ENCODE peak calls at places on chromosomes 11 and 22, in four cellular contexts. One of them, this sample, is unnamed.

GRCh38 chr11:113802621-113803020 is 23.0 kb downstream of the CLDN25 start:
- DNase-seq in HepG2: no peak
- DNase-seq in SK-N-SH: no peak
- DNase-seq in K562: no peak
- DNase-seq in this sample: no peak

GRCh38 chr22:41982886-41983285 is 13.6 kb downstream of the SEPTIN3 start:
- DNase-seq in HepG2: no peak
- DNase-seq in SK-N-SH: no peak
- DNase-seq in K562: no peak
- DNase-seq in this sample: no peak

GRCh38 chr22:30841264-30841663 is 127.3 kb downstream of the MORC2 start:
- DNase-seq in HepG2: no peak
- DNase-seq in SK-N-SH: no peak
- DNase-seq in K562: no peak
- DNase-seq in this sample: no peak

GRCh38 chr22:39503590-39503989 is 1.5 kb downstream of the MIEF1 start:
- DNase-seq in HepG2: no peak
- DNase-seq in SK-N-SH: no peak
- DNase-seq in K562: no peak
- DNase-seq in this sample: no peak

GRCh38 chr22:37742374-37743092 is 45.7 kb downstream of the TRIOBP start:
- DNase-seq in HepG2: no peak
- DNase-seq in SK-N-SH: no peak
- DNase-seq in K562: peak; percentile 25
- DNase-seq in this sample: no peak

GRCh38 chr22:17781319-17782031 is 7.2 kb upstream of the BID start:
- DNase-seq in HepG2: peak; percentile 78
- DNase-seq in SK-N-SH: peak; percentile 57
- DNase-seq in K562: peak; percentile 35
- DNase-seq in this sample: peak; percentile 60

GRCh38 chr11:20007386-20007785 is 152.9 kb downstream of the DBX1 start:
- DNase-seq in HepG2: no peak
- DNase-seq in SK-N-SH: no peak
- DNase-seq in K562: no peak
- DNase-seq in this sample: no peak

GRCh38 chr11:126172596-126173038 is 38.8 kb downstream of the RPUSD4 start:
- DNase-seq in HepG2: no peak
- DNase-seq in SK-N-SH: no peak
- DNase-seq in K562: no peak
- DNase-seq in this sample: no peak

GRCh38 chr11:119091966-119092879 is 7.5 kb downstream of the HMBS start:
- DNase-seq in HepG2: no peak
- DNase-seq in SK-N-SH: no peak
- DNase-seq in K562: peak; percentile 55
- DNase-seq in this sample: no peak

GRCh38 chr22:41201146-41201545 is 4.0 kb upstream of the L3MBTL2 start:
- DNase-seq in HepG2: no peak
- DNase-seq in SK-N-SH: no peak
- DNase-seq in K562: no peak
- DNase-seq in this sample: no peak

GRCh38 chr22:36860821-36861659 is at the start of gene NCF4:
- DNase-seq in HepG2: no peak
- DNase-seq in SK-N-SH: no peak
- DNase-seq in K562: no peak
- DNase-seq in this sample: peak; percentile 94

GRCh38 chr22:20254975-20255946 is 12.9 kb downstream of the RTN4R start:
- DNase-seq in HepG2: no peak
- DNase-seq in SK-N-SH: peak; percentile 57
- DNase-seq in K562: no peak
- DNase-seq in this sample: no peak

GRCh38 chr22:20641919-20642579 is 131.9 kb upstream of the SERPIND1 start:
- DNase-seq in HepG2: no peak
- DNase-seq in SK-N-SH: no peak
- DNase-seq in K562: no peak
- DNase-seq in this sample: no peak

GRCh38 chr11:128361451-128362020 is 225.8 kb downstream of the ETS1 start:
- DNase-seq in HepG2: no peak
- DNase-seq in SK-N-SH: no peak
- DNase-seq in K562: no peak
- DNase-seq in this sample: no peak

GRCh38 chr11:34380696-34381095 is 22.9 kb upstream of the ABTB2 start:
- DNase-seq in HepG2: peak; percentile 31
- DNase-seq in SK-N-SH: no peak
- DNase-seq in K562: no peak
- DNase-seq in this sample: no peak

GRCh38 chr11:119262668-119263351 is 54.1 kb downstream of the MCAM start:
- DNase-seq in HepG2: no peak
- DNase-seq in SK-N-SH: no peak
- DNase-seq in K562: peak; percentile 27
- DNase-seq in this sample: peak; percentile 63

GRCh38 chr11:6746086-6746618 is 25.6 kb downstream of the OR2AG2 start:
- DNase-seq in HepG2: no peak
- DNase-seq in SK-N-SH: no peak
- DNase-seq in K562: no peak
- DNase-seq in this sample: peak; percentile 68

GRCh38 chr22:44351685-44352377 is 39.1 kb upstream of the SHISAL1 start:
- DNase-seq in HepG2: no peak
- DNase-seq in SK-N-SH: peak; percentile 49
- DNase-seq in K562: no peak
- DNase-seq in this sample: no peak

GRCh38 chr11:61507962-61508824 is at the start of gene LRRC10B:
- DNase-seq in HepG2: no peak
- DNase-seq in SK-N-SH: peak; percentile 93
- DNase-seq in K562: peak; percentile 31
- DNase-seq in this sample: no peak

GRCh38 chr22:22702874-22703570 is 58.6 kb downstream of the GGTLC2 start:
- DNase-seq in HepG2: no peak
- DNase-seq in SK-N-SH: no peak
- DNase-seq in K562: no peak
- DNase-seq in this sample: no peak

GRCh38 chr11:102309621-102310541 is 7.4 kb upstream of the BIRC3 start:
- DNase-seq in HepG2: peak; percentile 18
- DNase-seq in SK-N-SH: no peak
- DNase-seq in K562: peak; percentile 37
- DNase-seq in this sample: no peak

GRCh38 chr11:66907751-66908173 is 50.4 kb downstream of the PC start:
- DNase-seq in HepG2: peak; percentile 89
- DNase-seq in SK-N-SH: no peak
- DNase-seq in K562: no peak
- DNase-seq in this sample: no peak

GRCh38 chr22:39176067-39176621 is 23.7 kb upstream of the CBX7 start:
- DNase-seq in HepG2: peak; percentile 72
- DNase-seq in SK-N-SH: no peak
- DNase-seq in K562: no peak
- DNase-seq in this sample: no peak

GRCh38 chr11:61477126-61477525 is 31.4 kb upstream of the LRRC10B start:
- DNase-seq in HepG2: no peak
- DNase-seq in SK-N-SH: no peak
- DNase-seq in K562: no peak
- DNase-seq in this sample: no peak

GRCh38 chr11:118017631-118018315 is 31.6 kb downstream of the IL10RA start:
- DNase-seq in HepG2: no peak
- DNase-seq in SK-N-SH: no peak
- DNase-seq in K562: no peak
- DNase-seq in this sample: no peak

GRCh38 chr11:117143390-117143789 is 697 bp upstream of the PAFAH1B2 start:
- DNase-seq in HepG2: no peak
- DNase-seq in SK-N-SH: peak; percentile 59
- DNase-seq in K562: peak; percentile 79
- DNase-seq in this sample: no peak

GRCh38 chr11:100761806-100762205 is 74.7 kb downstream of the ARHGAP42 start:
- DNase-seq in HepG2: no peak
- DNase-seq in SK-N-SH: no peak
- DNase-seq in K562: no peak
- DNase-seq in this sample: no peak

GRCh38 chr22:40006641-40007040 is 11.9 kb downstream of the FAM83F start:
- DNase-seq in HepG2: no peak
- DNase-seq in SK-N-SH: no peak
- DNase-seq in K562: no peak
- DNase-seq in this sample: no peak

GRCh38 chr11:117696489-117696888 is 100.5 kb downstream of the DSCAML1 start:
- DNase-seq in HepG2: no peak
- DNase-seq in SK-N-SH: peak; percentile 47
- DNase-seq in K562: no peak
- DNase-seq in this sample: no peak

GRCh38 chr22:41217553-41218157 is 12.5 kb downstream of the L3MBTL2 start:
- DNase-seq in HepG2: no peak
- DNase-seq in SK-N-SH: no peak
- DNase-seq in K562: peak; percentile 10
- DNase-seq in this sample: no peak

GRCh38 chr11:20026629-20027545 is 133.4 kb downstream of the DBX1 start:
- DNase-seq in HepG2: no peak
- DNase-seq in SK-N-SH: no peak
- DNase-seq in K562: no peak
- DNase-seq in this sample: no peak

GRCh38 chr11:93775289-93775688 is 8.8 kb upstream of the MED17 start:
- DNase-seq in HepG2: peak; percentile 21
- DNase-seq in SK-N-SH: peak; percentile 43
- DNase-seq in K562: peak; percentile 44
- DNase-seq in this sample: no peak

GRCh38 chr22:32776397-32776796 is 25.1 kb upstream of the TIMP3 start:
- DNase-seq in HepG2: no peak
- DNase-seq in SK-N-SH: no peak
- DNase-seq in K562: no peak
- DNase-seq in this sample: no peak

GRCh38 chr11:91158297-91158696 is 935.4 kb upstream of the CHORDC1 start:
- DNase-seq in HepG2: no peak
- DNase-seq in SK-N-SH: no peak
- DNase-seq in K562: no peak
- DNase-seq in this sample: no peak

GRCh38 chr11:91164452-91164822 is 941.6 kb upstream of the CHORDC1 start:
- DNase-seq in HepG2: no peak
- DNase-seq in SK-N-SH: no peak
- DNase-seq in K562: no peak
- DNase-seq in this sample: no peak

GRCh38 chr11:91160661-91161060 is 937.8 kb upstream of the CHORDC1 start:
- DNase-seq in HepG2: no peak
- DNase-seq in SK-N-SH: no peak
- DNase-seq in K562: no peak
- DNase-seq in this sample: no peak

GRCh38 chr11:91158901-91159537 is 936.2 kb upstream of the CHORDC1 start:
- DNase-seq in HepG2: no peak
- DNase-seq in SK-N-SH: no peak
- DNase-seq in K562: no peak
- DNase-seq in this sample: no peak

DNA sequence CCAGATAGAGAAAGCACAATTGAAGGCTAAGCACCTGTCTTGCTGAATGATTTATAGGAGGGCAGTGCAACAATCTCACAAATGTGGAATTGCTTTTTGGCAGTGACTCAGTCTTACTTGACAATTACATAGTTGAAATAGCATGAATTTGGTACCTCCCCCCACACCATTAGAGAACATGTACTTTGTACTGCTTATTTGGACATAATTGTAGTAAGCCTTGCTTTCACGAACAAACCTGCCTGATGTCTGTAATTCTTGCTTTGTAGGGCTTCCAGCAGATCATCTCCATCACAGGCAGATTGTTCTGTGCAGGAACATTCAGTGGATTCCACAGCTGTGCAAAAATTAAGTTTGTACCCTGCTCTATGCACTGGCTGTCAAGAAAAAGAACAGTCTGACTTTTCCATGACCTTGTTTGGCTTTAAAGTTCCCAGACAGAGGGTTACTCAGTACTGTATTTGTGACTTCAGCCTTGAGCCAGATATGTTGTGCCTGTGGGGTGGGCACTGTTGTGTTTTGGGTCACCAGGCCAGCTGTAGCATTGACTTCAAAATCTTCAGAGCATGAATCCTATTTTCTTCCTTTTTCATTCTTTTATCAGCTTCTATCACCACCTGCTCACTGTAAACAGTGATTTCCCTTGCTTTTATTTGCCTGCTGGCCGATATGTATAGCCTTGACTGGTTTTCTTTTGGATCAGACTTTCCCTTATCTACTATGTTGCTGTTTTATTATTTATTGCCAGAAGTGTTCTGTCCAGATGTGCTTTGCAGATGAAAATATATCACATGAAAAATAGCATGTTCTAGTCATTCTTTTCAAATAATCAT is 941.0 kb upstream of the CHORDC1 start:
- DNase-seq in HepG2: peak; percentile 2
- DNase-seq in SK-N-SH: peak; percentile 28
- DNase-seq in K562: no peak
- DNase-seq in this sample: no peak
- TF ChIP-seq NFIC in HepG2: no peak
- TF ChIP-seq NFIC in SK-N-SH: peak; percentile 36
- TF ChIP-seq NFIC in K562: no peak
- TF ChIP-seq NFIC in this sample: no peak

GRCh38 chr22:25370322-25370721 is 150.9 kb downstream of the CRYBB2 start:
- DNase-seq in HepG2: no peak
- DNase-seq in SK-N-SH: no peak
- DNase-seq in K562: peak; percentile 14
- DNase-seq in this sample: no peak
- TF ChIP-seq NFIC in HepG2: no peak
- TF ChIP-seq NFIC in SK-N-SH: no peak
- TF ChIP-seq NFIC in K562: no peak
- TF ChIP-seq NFIC in this sample: no peak

DNA sequence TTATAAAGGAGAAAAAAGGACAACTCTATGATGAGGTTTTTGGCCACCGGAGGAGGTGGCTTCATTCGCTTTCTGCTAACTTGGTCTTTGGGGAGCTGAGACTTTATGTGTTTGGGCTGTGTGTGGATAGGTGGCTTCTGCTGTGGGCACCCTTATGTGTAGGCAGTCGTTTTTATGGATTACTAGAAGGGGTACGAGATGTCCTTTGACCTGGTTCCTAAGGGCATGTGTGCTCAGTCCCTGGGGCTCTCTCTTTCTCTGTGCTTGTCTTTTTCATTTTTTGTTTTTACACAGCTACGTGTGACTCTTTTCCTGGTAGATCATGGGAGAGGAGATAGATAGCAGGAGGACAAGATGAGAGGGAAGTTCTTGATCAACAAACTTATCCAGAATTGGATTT is 93.4 kb downstream of the TEAD1 start:
- DNase-seq in HepG2: no peak
- DNase-seq in SK-N-SH: no peak
- DNase-seq in K562: no peak
- DNase-seq in this sample: no peak
- TF ChIP-seq NFIC in HepG2: no peak
- TF ChIP-seq NFIC in SK-N-SH: no peak
- TF ChIP-seq NFIC in K562: no peak
- TF ChIP-seq NFIC in this sample: no peak

GRCh38 chr11:76616676-76617552 is 53.6 kb downstream of the LRRC32 start:
- DNase-seq in HepG2: no peak
- DNase-seq in SK-N-SH: no peak
- DNase-seq in K562: no peak
- DNase-seq in this sample: no peak
- TF ChIP-seq NFIC in HepG2: no peak
- TF ChIP-seq NFIC in SK-N-SH: no peak
- TF ChIP-seq NFIC in K562: no peak
- TF ChIP-seq NFIC in this sample: no peak

This sample was measured in GM12878.